ENCODE peak calls at places on chromosome X, in six cellular contexts. One of them, this sample, is unnamed.

GRCh38 chrX:65687367-65687766 is 19.9 kb downstream of the MSN start:
- DNase-seq in IMR-90: no peak
- DNase-seq in fibroblast of the aortic adventitia: no peak
- DNase-seq in hepatocyte: no peak
- DNase-seq in astrocyte of the spinal cord: no peak
- DNase-seq in pancreas: no peak
- DNase-seq in this sample: no peak

GRCh38 chrX:124736553-124737240 is 390.3 kb downstream of the SH2D1A start:
- DNase-seq in IMR-90: no peak
- DNase-seq in fibroblast of the aortic adventitia: no peak
- DNase-seq in hepatocyte: no peak
- DNase-seq in astrocyte of the spinal cord: no peak
- DNase-seq in pancreas: no peak
- DNase-seq in this sample: no peak

GRCh38 chrX:16061296-16061695 is 62.1 kb upstream of the GRPR start:
- DNase-seq in IMR-90: no peak
- DNase-seq in fibroblast of the aortic adventitia: no peak
- DNase-seq in hepatocyte: no peak
- DNase-seq in astrocyte of the spinal cord: no peak
- DNase-seq in pancreas: no peak
- DNase-seq in this sample: no peak

GRCh38 chrX:143648705-143649104 is 12.8 kb upstream of the SLITRK4 start:
- DNase-seq in IMR-90: no peak
- DNase-seq in fibroblast of the aortic adventitia: no peak
- DNase-seq in hepatocyte: peak; percentile 35
- DNase-seq in astrocyte of the spinal cord: no peak
- DNase-seq in pancreas: no peak
- DNase-seq in this sample: no peak

GRCh38 chrX:48776818-48777439 is 9.5 kb upstream of the GATA1 start:
- DNase-seq in IMR-90: no peak
- DNase-seq in fibroblast of the aortic adventitia: no peak
- DNase-seq in hepatocyte: no peak
- DNase-seq in astrocyte of the spinal cord: no peak
- DNase-seq in pancreas: no peak
- DNase-seq in this sample: no peak

GRCh38 chrX:9651737-9652136 is 113.9 kb downstream of the GPR143 start:
- DNase-seq in IMR-90: no peak
- DNase-seq in fibroblast of the aortic adventitia: peak; percentile 11
- DNase-seq in hepatocyte: no peak
- DNase-seq in astrocyte of the spinal cord: no peak
- DNase-seq in pancreas: no peak
- DNase-seq in this sample: peak; percentile 11

GRCh38 chrX:69015564-69016218 is 149.6 kb downstream of the PJA1 start:
- DNase-seq in IMR-90: no peak
- DNase-seq in fibroblast of the aortic adventitia: no peak
- DNase-seq in hepatocyte: no peak
- DNase-seq in astrocyte of the spinal cord: no peak
- DNase-seq in pancreas: no peak
- DNase-seq in this sample: no peak

GRCh38 chrX:78106651-78106986 is 2.6 kb downstream of the PGK1 start:
- DNase-seq in IMR-90: no peak
- DNase-seq in fibroblast of the aortic adventitia: no peak
- DNase-seq in hepatocyte: no peak
- DNase-seq in astrocyte of the spinal cord: no peak
- DNase-seq in pancreas: no peak
- DNase-seq in this sample: no peak

GRCh38 chrX:56745019-56745418 is 16.0 kb downstream of the NBDY start:
- DNase-seq in IMR-90: peak; percentile 78
- DNase-seq in fibroblast of the aortic adventitia: peak; percentile 66
- DNase-seq in hepatocyte: no peak
- DNase-seq in astrocyte of the spinal cord: peak; percentile 65
- DNase-seq in pancreas: no peak
- DNase-seq in this sample: peak; percentile 81

GRCh38 chrX:1140236-1140681 is 72.2 kb downstream of the CRLF2 start:
- DNase-seq in IMR-90: no peak
- DNase-seq in fibroblast of the aortic adventitia: no peak
- DNase-seq in hepatocyte: no peak
- DNase-seq in astrocyte of the spinal cord: no peak
- DNase-seq in pancreas: no peak
- DNase-seq in this sample: no peak

GRCh38 chrX:43706786-43707185 is 50.7 kb downstream of the MAOA start:
- DNase-seq in IMR-90: no peak
- DNase-seq in fibroblast of the aortic adventitia: no peak
- DNase-seq in hepatocyte: no peak
- DNase-seq in astrocyte of the spinal cord: no peak
- DNase-seq in pancreas: no peak
- DNase-seq in this sample: peak; percentile 46
- H3K4me3 ChIP-seq in IMR-90: no peak overlapping the region
- H3K4me3 ChIP-seq in fibroblast of the aortic adventitia: no peak overlapping the region
- H3K4me3 ChIP-seq in hepatocyte: no peak overlapping the region
- H3K4me3 ChIP-seq in astrocyte of the spinal cord: no peak overlapping the region
- H3K4me3 ChIP-seq in pancreas: no peak overlapping the region
- H3K4me3 ChIP-seq in this sample: no peak overlapping the region

GRCh38 chrX:67725471-67725870 is 181.7 kb downstream of the AR start:
- DNase-seq in IMR-90: no peak
- DNase-seq in fibroblast of the aortic adventitia: no peak
- DNase-seq in hepatocyte: no peak
- DNase-seq in astrocyte of the spinal cord: no peak
- DNase-seq in pancreas: no peak
- DNase-seq in this sample: no peak

GRCh38 chrX:67723580-67724351 is 179.9 kb downstream of the AR start:
- DNase-seq in IMR-90: no peak
- DNase-seq in fibroblast of the aortic adventitia: no peak
- DNase-seq in hepatocyte: no peak
- DNase-seq in astrocyte of the spinal cord: no peak
- DNase-seq in pancreas: no peak
- DNase-seq in this sample: no peak

GRCh38 chrX:67724359-67725110 is 180.7 kb downstream of the AR start:
- DNase-seq in IMR-90: no peak
- DNase-seq in fibroblast of the aortic adventitia: peak; percentile 27
- DNase-seq in hepatocyte: no peak
- DNase-seq in astrocyte of the spinal cord: peak; percentile 17
- DNase-seq in pancreas: no peak
- DNase-seq in this sample: peak; percentile 27

GRCh38 chrX:67726028-67726427 is 182.2 kb downstream of the AR start:
- DNase-seq in IMR-90: no peak
- DNase-seq in fibroblast of the aortic adventitia: peak; percentile 7
- DNase-seq in hepatocyte: no peak
- DNase-seq in astrocyte of the spinal cord: no peak
- DNase-seq in pancreas: no peak
- DNase-seq in this sample: no peak

DNA sequence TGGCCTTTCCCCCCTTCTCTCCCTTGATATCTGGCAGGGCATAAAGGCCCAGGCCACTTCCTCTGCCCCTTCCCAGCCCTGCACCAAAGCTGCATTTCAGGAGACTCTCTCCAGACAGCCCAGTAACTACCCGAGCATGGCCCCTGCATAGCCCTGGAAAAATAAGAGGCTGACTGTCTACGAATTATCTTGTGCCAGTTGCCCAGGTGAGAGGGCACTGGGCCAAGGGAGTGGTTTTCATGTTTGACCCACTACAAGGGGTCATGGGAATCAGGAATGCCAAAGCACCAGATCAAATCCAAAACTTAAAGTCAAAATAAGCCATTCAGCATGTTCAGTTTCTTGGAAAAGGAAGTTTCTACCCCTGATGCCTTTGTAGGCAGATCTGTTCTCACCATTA is 183.8 kb downstream of the AR start:
- DNase-seq in IMR-90: no peak
- DNase-seq in fibroblast of the aortic adventitia: no peak
- DNase-seq in hepatocyte: no peak
- DNase-seq in astrocyte of the spinal cord: no peak
- DNase-seq in pancreas: no peak
- DNase-seq in this sample: no peak
- TF ChIP-seq CTCF in IMR-90: no peak
- TF ChIP-seq CTCF in fibroblast of the aortic adventitia: no peak
- TF ChIP-seq CTCF in hepatocyte: no peak
- TF ChIP-seq CTCF in astrocyte of the spinal cord: no peak
- TF ChIP-seq CTCF in pancreas: no peak
- TF ChIP-seq CTCF in this sample: no peak

DNA sequence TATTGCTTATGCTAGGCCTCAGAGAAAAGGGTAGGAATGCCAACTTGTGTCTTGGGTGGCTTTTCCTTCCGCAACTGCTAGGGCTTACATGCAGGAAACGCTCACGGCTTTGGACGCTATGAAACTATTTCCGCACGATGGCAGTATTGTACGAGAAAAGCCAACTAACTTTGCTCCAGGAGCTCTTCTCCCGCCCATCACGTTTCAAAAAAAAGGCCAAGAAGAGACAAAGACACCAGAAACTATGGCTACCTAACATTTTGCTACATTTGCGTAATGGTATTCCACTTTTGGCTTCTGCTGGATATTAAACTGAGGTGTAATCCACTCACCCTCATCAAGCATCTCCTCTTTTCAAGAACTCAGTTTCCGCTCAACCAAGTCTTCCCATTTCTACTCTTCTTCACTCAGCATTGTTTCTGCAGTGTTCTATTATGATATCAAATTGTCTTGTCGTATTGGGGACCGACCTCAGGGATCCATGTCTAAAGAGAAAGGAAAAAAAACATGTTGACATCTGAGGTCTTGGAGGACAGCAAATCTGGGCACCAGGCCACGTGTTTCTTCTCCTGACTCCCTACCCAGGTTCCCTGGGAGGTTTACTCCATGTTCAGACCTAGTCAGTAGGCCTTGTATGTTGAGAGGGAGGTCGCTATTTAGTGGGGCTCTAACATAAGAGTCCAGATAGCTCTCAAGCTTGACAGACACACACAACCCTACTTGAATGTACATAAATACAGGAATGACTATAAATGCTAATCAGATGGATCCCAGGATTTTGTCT is 239.4 kb upstream of the STK26 start:
- DNase-seq in IMR-90: peak; percentile 89
- DNase-seq in fibroblast of the aortic adventitia: peak; percentile 97
- DNase-seq in hepatocyte: no peak
- DNase-seq in astrocyte of the spinal cord: peak; percentile 92
- DNase-seq in pancreas: peak; percentile 88
- DNase-seq in this sample: no peak
- H3K4me3 ChIP-seq in IMR-90: peak overlapping the region; percentile 18
- H3K4me3 ChIP-seq in fibroblast of the aortic adventitia: peak overlapping the region; percentile 19
- H3K4me3 ChIP-seq in hepatocyte: no peak overlapping the region
- H3K4me3 ChIP-seq in astrocyte of the spinal cord: peak overlapping the region; percentile 16
- H3K4me3 ChIP-seq in pancreas: peak overlapping the region; percentile 16
- H3K4me3 ChIP-seq in this sample: no peak overlapping the region

GRCh38 chrX:72604705-72605104 is 32.1 kb upstream of the HDAC8 start:
- DNase-seq in IMR-90: no peak
- DNase-seq in fibroblast of the aortic adventitia: no peak
- DNase-seq in hepatocyte: no peak
- DNase-seq in astrocyte of the spinal cord: no peak
- DNase-seq in pancreas: no peak
- DNase-seq in this sample: no peak

GRCh38 chrX:72604112-72604511 is 31.5 kb upstream of the HDAC8 start:
- DNase-seq in IMR-90: no peak
- DNase-seq in fibroblast of the aortic adventitia: no peak
- DNase-seq in hepatocyte: no peak
- DNase-seq in astrocyte of the spinal cord: no peak
- DNase-seq in pancreas: no peak
- DNase-seq in this sample: no peak

DNA sequence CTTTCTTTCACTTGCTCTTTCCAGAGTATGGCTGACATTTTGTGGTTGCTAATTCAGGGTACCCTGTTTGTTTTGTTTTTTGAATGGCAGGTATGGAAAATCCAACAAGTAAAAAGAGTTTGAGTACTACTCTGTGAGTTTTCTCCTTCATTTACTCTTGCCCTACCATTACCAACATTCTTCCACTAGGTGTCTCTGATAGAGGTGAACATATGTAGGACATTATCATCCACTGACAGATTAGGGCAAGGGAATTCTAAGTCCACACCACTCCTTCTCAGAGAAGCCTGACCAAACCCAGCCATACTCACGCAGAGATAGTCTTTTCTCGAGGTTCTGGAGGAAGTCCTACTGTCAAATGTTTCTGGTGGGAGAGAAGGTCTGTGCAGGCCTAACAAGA is 36.7 kb upstream of the HDAC8 start:
- DNase-seq in IMR-90: peak; percentile 6
- DNase-seq in fibroblast of the aortic adventitia: peak; percentile 14
- DNase-seq in hepatocyte: peak; percentile 10
- DNase-seq in astrocyte of the spinal cord: peak; percentile 5
- DNase-seq in pancreas: no peak
- DNase-seq in this sample: peak; percentile 58
- TF ChIP-seq CTCF in IMR-90: no peak
- TF ChIP-seq CTCF in fibroblast of the aortic adventitia: no peak
- TF ChIP-seq CTCF in hepatocyte: peak; percentile 14
- TF ChIP-seq CTCF in astrocyte of the spinal cord: no peak
- TF ChIP-seq CTCF in pancreas: no peak
- TF ChIP-seq CTCF in this sample: peak; percentile 46